ENCODE peak calls at places on chromosomes 16 and 17, in eight cellular contexts. One of them, this sample, is unnamed.

GRCh38 chr16:3659200-3659599 is 4.7 kb downstream of the DNASE1 start:
- DNase-seq in small intestine: no peak
- DNase-seq in fibroblast of the conjunctiva: no peak
- DNase-seq in HTR-8/SVneo: peak
- DNase-seq in amniotic epithelial cell: peak
- DNase-seq in T-helper 17 cell: no peak
- DNase-seq in progenitor cell of endocrine pancreas: no peak
- DNase-seq in astrocyte of the cerebellum: no peak
- DNase-seq in this sample: no peak

GRCh38 chr16:47664653-47665325 is 203.7 kb downstream of the PHKB start:
- DNase-seq in small intestine: peak
- DNase-seq in fibroblast of the conjunctiva: no peak
- DNase-seq in HTR-8/SVneo: no peak
- DNase-seq in amniotic epithelial cell: no peak
- DNase-seq in T-helper 17 cell: no peak
- DNase-seq in progenitor cell of endocrine pancreas: no peak
- DNase-seq in astrocyte of the cerebellum: no peak
- DNase-seq in this sample: peak

GRCh38 chr16:66408181-66409048 is 18.7 kb upstream of the BEAN1 start:
- DNase-seq in small intestine: peak
- DNase-seq in fibroblast of the conjunctiva: peak
- DNase-seq in HTR-8/SVneo: no peak
- DNase-seq in amniotic epithelial cell: peak
- DNase-seq in T-helper 17 cell: no peak
- DNase-seq in progenitor cell of endocrine pancreas: no peak
- DNase-seq in astrocyte of the cerebellum: peak
- DNase-seq in this sample: peak

GRCh38 chr16:89599451-89599858 is 14.0 kb upstream of the DPEP1 start:
- DNase-seq in small intestine: peak
- DNase-seq in fibroblast of the conjunctiva: no peak
- DNase-seq in HTR-8/SVneo: no peak
- DNase-seq in amniotic epithelial cell: no peak
- DNase-seq in T-helper 17 cell: no peak
- DNase-seq in progenitor cell of endocrine pancreas: no peak
- DNase-seq in astrocyte of the cerebellum: no peak
- DNase-seq in this sample: peak

GRCh38 chr17:39719563-39719962 is 10.8 kb downstream of the MIEN1 start:
- DNase-seq in small intestine: no peak
- DNase-seq in fibroblast of the conjunctiva: no peak
- DNase-seq in HTR-8/SVneo: no peak
- DNase-seq in amniotic epithelial cell: no peak
- DNase-seq in T-helper 17 cell: no peak
- DNase-seq in progenitor cell of endocrine pancreas: no peak
- DNase-seq in astrocyte of the cerebellum: no peak
- DNase-seq in this sample: no peak

GRCh38 chr17:44220211-44221071 is 966 bp upstream of the UBTF start:
- DNase-seq in small intestine: peak
- DNase-seq in fibroblast of the conjunctiva: no peak
- DNase-seq in HTR-8/SVneo: peak
- DNase-seq in amniotic epithelial cell: peak
- DNase-seq in T-helper 17 cell: peak
- DNase-seq in progenitor cell of endocrine pancreas: peak
- DNase-seq in astrocyte of the cerebellum: no peak
- DNase-seq in this sample: peak

GRCh38 chr16:87926246-87927194 is 9.8 kb downstream of the CA5A start:
- DNase-seq in small intestine: no peak
- DNase-seq in fibroblast of the conjunctiva: no peak
- DNase-seq in HTR-8/SVneo: no peak
- DNase-seq in amniotic epithelial cell: no peak
- DNase-seq in T-helper 17 cell: no peak
- DNase-seq in progenitor cell of endocrine pancreas: no peak
- DNase-seq in astrocyte of the cerebellum: no peak
- DNase-seq in this sample: no peak

GRCh38 chr16:21037736-21038135 is 112.9 kb downstream of the DNAH3 start:
- DNase-seq in small intestine: no peak
- DNase-seq in fibroblast of the conjunctiva: no peak
- DNase-seq in HTR-8/SVneo: no peak
- DNase-seq in amniotic epithelial cell: no peak
- DNase-seq in T-helper 17 cell: no peak
- DNase-seq in progenitor cell of endocrine pancreas: no peak
- DNase-seq in astrocyte of the cerebellum: no peak
- DNase-seq in this sample: no peak

GRCh38 chr16:71339481-71340171 is 18.9 kb upstream of the CALB2 start:
- DNase-seq in small intestine: no peak
- DNase-seq in fibroblast of the conjunctiva: no peak
- DNase-seq in HTR-8/SVneo: no peak
- DNase-seq in amniotic epithelial cell: no peak
- DNase-seq in T-helper 17 cell: no peak
- DNase-seq in progenitor cell of endocrine pancreas: no peak
- DNase-seq in astrocyte of the cerebellum: no peak
- DNase-seq in this sample: no peak

GRCh38 chr17:2030779-2031163 is 818 bp downstream of the DPH1 start:
- DNase-seq in small intestine: no peak
- DNase-seq in fibroblast of the conjunctiva: peak
- DNase-seq in HTR-8/SVneo: no peak
- DNase-seq in amniotic epithelial cell: no peak
- DNase-seq in T-helper 17 cell: no peak
- DNase-seq in progenitor cell of endocrine pancreas: peak
- DNase-seq in astrocyte of the cerebellum: no peak
- DNase-seq in this sample: no peak

GRCh38 chr17:79700574-79700973 is 30.2 kb upstream of the ENPP7 start:
- DNase-seq in small intestine: no peak
- DNase-seq in fibroblast of the conjunctiva: no peak
- DNase-seq in HTR-8/SVneo: no peak
- DNase-seq in amniotic epithelial cell: no peak
- DNase-seq in T-helper 17 cell: no peak
- DNase-seq in progenitor cell of endocrine pancreas: no peak
- DNase-seq in astrocyte of the cerebellum: no peak
- DNase-seq in this sample: no peak

GRCh38 chr17:17382060-17382449 is 78.9 kb downstream of the NT5M start:
- DNase-seq in small intestine: no peak
- DNase-seq in fibroblast of the conjunctiva: no peak
- DNase-seq in HTR-8/SVneo: no peak
- DNase-seq in amniotic epithelial cell: no peak
- DNase-seq in T-helper 17 cell: no peak
- DNase-seq in progenitor cell of endocrine pancreas: no peak
- DNase-seq in astrocyte of the cerebellum: no peak
- DNase-seq in this sample: no peak

GRCh38 chr17:35799942-35800341 is 4.5 kb upstream of the MMP28 start:
- DNase-seq in small intestine: peak
- DNase-seq in fibroblast of the conjunctiva: no peak
- DNase-seq in HTR-8/SVneo: peak
- DNase-seq in amniotic epithelial cell: peak
- DNase-seq in T-helper 17 cell: no peak
- DNase-seq in progenitor cell of endocrine pancreas: no peak
- DNase-seq in astrocyte of the cerebellum: no peak
- DNase-seq in this sample: peak

GRCh38 chr17:40825596-40825995 is 3.2 kb upstream of the KRT10 start:
- DNase-seq in small intestine: no peak
- DNase-seq in fibroblast of the conjunctiva: no peak
- DNase-seq in HTR-8/SVneo: no peak
- DNase-seq in amniotic epithelial cell: no peak
- DNase-seq in T-helper 17 cell: no peak
- DNase-seq in progenitor cell of endocrine pancreas: no peak
- DNase-seq in astrocyte of the cerebellum: no peak
- DNase-seq in this sample: no peak

GRCh38 chr17:18129041-18129502 is 20.5 kb downstream of the MYO15A start:
- DNase-seq in small intestine: peak
- DNase-seq in fibroblast of the conjunctiva: peak
- DNase-seq in HTR-8/SVneo: peak
- DNase-seq in amniotic epithelial cell: peak
- DNase-seq in T-helper 17 cell: no peak
- DNase-seq in progenitor cell of endocrine pancreas: no peak
- DNase-seq in astrocyte of the cerebellum: peak
- DNase-seq in this sample: no peak

GRCh38 chr17:36182176-36183000 is 6.0 kb upstream of the TBC1D3B start:
- DNase-seq in small intestine: no peak
- DNase-seq in fibroblast of the conjunctiva: no peak
- DNase-seq in HTR-8/SVneo: no peak
- DNase-seq in amniotic epithelial cell: no peak
- DNase-seq in T-helper 17 cell: no peak
- DNase-seq in progenitor cell of endocrine pancreas: peak
- DNase-seq in astrocyte of the cerebellum: no peak
- DNase-seq in this sample: no peak

GRCh38 chr17:81837641-81838040 is 2.8 kb upstream of the PPP1R27 start:
- DNase-seq in small intestine: no peak
- DNase-seq in fibroblast of the conjunctiva: no peak
- DNase-seq in HTR-8/SVneo: no peak
- DNase-seq in amniotic epithelial cell: no peak
- DNase-seq in T-helper 17 cell: no peak
- DNase-seq in progenitor cell of endocrine pancreas: no peak
- DNase-seq in astrocyte of the cerebellum: no peak
- DNase-seq in this sample: no peak

GRCh38 chr17:29726721-29727252 is 104.1 kb upstream of the CORO6 start:
- DNase-seq in small intestine: peak
- DNase-seq in fibroblast of the conjunctiva: no peak
- DNase-seq in HTR-8/SVneo: peak
- DNase-seq in amniotic epithelial cell: peak
- DNase-seq in T-helper 17 cell: no peak
- DNase-seq in progenitor cell of endocrine pancreas: no peak
- DNase-seq in astrocyte of the cerebellum: no peak
- DNase-seq in this sample: no peak

This sample was measured in LoVo.